ENCODE peak calls at places on chromosome 1, in four cellular contexts. J is keratinocyte, K is K562, M is endothelial cell of umbilical vein. R is an unnamed sample. For H3K9me1, the result is how much of the 10 kb centered on the place peaks cover.

GRCh38 chr1:47664356-47664755 is 226.5 kb downstream of the FOXD2 start:
- DNase-seq in J (no peak), M (no peak), K (no peak), R (no peak)

GRCh38 chr1:10668241-10668761 is 128.1 kb downstream of the CASZ1 start:
- DNase-seq in K (no peak), J (no peak), M (peak), R (no peak)

GRCh38 chr1:246497331-246497915 is 9.7 kb downstream of the SMYD3 start:
- DNase-seq in M (peak), J (peak), K (peak), R (peak)

GRCh38 chr1:109979489-109980091 is 5.0 kb upstream of the AHCYL1 start:
- DNase-seq in J (no peak), M (peak), K (peak), R (peak)

GRCh38 chr1:206430031-206430983 is 40.0 kb upstream of the IKBKE start:
- DNase-seq in J (no peak), K (no peak), M (peak), R (peak)

GRCh38 chr1:55127827-55128343 is 87.3 kb downstream of the USP24 start:
- DNase-seq in M (peak), K (no peak), J (no peak), R (peak)

GRCh38 chr1:185560760-185561159 is 173.4 kb upstream of the HMCN1 start:
- DNase-seq in J (no peak), M (no peak), K (no peak), R (no peak)

GRCh38 chr1:153518562-153518961 is 17.2 kb downstream of the S100A6 start:
- DNase-seq in J (no peak), M (peak), K (no peak), R (no peak)

GRCh38 chr1:174572771-174573170 is 125.0 kb downstream of the GPR52 start:
- DNase-seq in M (no peak), J (no peak), K (no peak), R (no peak)

GRCh38 chr1:31010081-31010989 is 55.2 kb downstream of the PUM1 start:
- DNase-seq in K (no peak), M (no peak), J (no peak), R (peak)

GRCh38 chr1:225835752-225836151 is 25.8 kb downstream of the EPHX1 start:
- DNase-seq in J (no peak), M (no peak), K (no peak), R (peak)

GRCh38 chr1:86852737-86853408 is 61.1 kb downstream of the SELENOF start:
- DNase-seq in M (no peak), K (no peak), J (no peak), R (no peak)

GRCh38 chr1:59322394-59323179 is 25.7 kb downstream of the FGGY start:
- DNase-seq in K (no peak), J (no peak), M (no peak), R (no peak)

GRCh38 chr1:37999434-38000232 is 5.7 kb downstream of the FHL3 start:
- DNase-seq in K (peak), M (peak), J (no peak), R (peak)

GRCh38 chr1:75529488-75529887 is 81.4 kb downstream of the SLC44A5 start:
- DNase-seq in K (no peak), M (peak), J (no peak), R (no peak)

GRCh38 chr1:190338829-190339228 is 138.8 kb downstream of the BRINP3 start:
- DNase-seq in K (no peak), J (no peak), M (no peak), R (no peak)

GRCh38 chr1:180994262-180994661 is 28.4 kb downstream of the STX6 start:
- DNase-seq in J (no peak), M (no peak), K (no peak), R (peak)

GRCh38 chr1:97488505-97488904 is 432.3 kb downstream of the DPYD start:
- DNase-seq in J (peak), M (no peak), K (no peak), R (no peak)

GRCh38 chr1:43414634-43415223 is 25.0 kb downstream of the SZT2 start:
- DNase-seq in M (peak), J (no peak), K (peak), R (peak)

GRCh38 chr1:152398812-152399698 is 15.0 kb downstream of the CRNN start:
- DNase-seq in M (no peak), J (no peak), K (peak), R (no peak)

GRCh38 chr1:227805606-227806197 is 9.8 kb upstream of the PRSS38 start:
- DNase-seq in K (no peak), M (no peak), J (peak), R (peak)

GRCh38 chr1:42176902-42177519 is 12.5 kb upstream of the GUCA2A start:
- DNase-seq in K (peak), M (peak), J (no peak), R (peak)

GRCh38 chr1:201171063-201172036 is 17.1 kb upstream of the TMEM9 start:
- DNase-seq in K (peak), M (peak), J (no peak), R (peak)

GRCh38 chr1:150576794-150577556 is 2.4 kb downstream of the MCL1 start:
- DNase-seq in J (no peak), M (no peak), K (no peak), R (peak)

GRCh38 chr1:240194120-240194519 is 102.4 kb downstream of the FMN2 start:
- DNase-seq in K (no peak), J (no peak), M (no peak), R (peak)

GRCh38 chr1:25629836-25630235 is 13.2 kb downstream of the MAN1C1 start:
- DNase-seq in M (no peak), K (no peak), J (no peak), R (peak)

GRCh38 chr1:210746024-210746423 is 387.9 kb downstream of the KCNH1 start:
- DNase-seq in J (no peak), M (no peak), K (no peak), R (no peak)

GRCh38 chr1:210750468-210750867 is 383.5 kb downstream of the KCNH1 start:
- DNase-seq in M (no peak), K (no peak), J (no peak), R (no peak)

GRCh38 chr1:210748796-210749195 is 385.2 kb downstream of the KCNH1 start:
- DNase-seq in M (no peak), J (no peak), K (no peak), R (no peak)

GRCh38 chr1:210747112-210747511 is 386.8 kb downstream of the KCNH1 start:
- DNase-seq in M (no peak), J (no peak), K (no peak), R (no peak)

GRCh38 chr1:210747890-210748289 is 386.1 kb downstream of the KCNH1 start:
- DNase-seq in J (no peak), M (no peak), K (no peak), R (no peak)
- H3K9me1 ChIP-seq in J (under half), M (under half), K (under half), R (under half)

GRCh38 chr1:154639876-154640275 is 31.9 kb upstream of the ADAR start:
- DNase-seq in J (no peak), M (no peak), K (no peak), R (no peak)

GRCh38 chr1:154629160-154630073 is 21.4 kb upstream of the ADAR start:
- DNase-seq in K (peak), M (no peak), J (no peak), R (peak)

DNA sequence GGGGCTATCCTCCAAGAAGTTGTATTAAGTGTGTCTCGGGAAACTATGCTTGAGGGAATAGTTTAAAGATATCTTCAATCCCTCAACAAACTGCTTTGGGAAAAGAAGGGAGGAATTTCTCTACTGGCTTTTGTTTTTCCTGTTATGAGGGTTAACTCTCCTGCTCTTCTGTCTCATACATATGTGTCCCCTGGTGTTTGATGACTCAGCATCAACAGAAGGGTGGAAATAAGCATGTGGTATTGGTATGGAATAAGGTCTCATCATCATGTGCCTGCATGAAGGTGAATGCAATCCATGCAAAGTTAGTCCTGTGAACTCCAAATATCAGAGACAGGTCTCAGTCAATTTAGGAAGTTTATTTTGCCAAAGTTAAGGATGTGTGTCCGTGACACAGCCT is 27.2 kb upstream of the ADAR start:
- DNase-seq in M (no peak), J (no peak), K (no peak), R (no peak)
- H3K9me1 ChIP-seq in M (under half), J (under half), K (under half), R (under half)

GRCh38 chr1:168865850-168866620 is 137.0 kb upstream of the DPT start:
- DNase-seq in K (no peak), M (no peak), J (no peak), R (no peak)

GRCh38 chr1:168867941-168868634 is 139.1 kb upstream of the DPT start:
- DNase-seq in J (no peak), M (no peak), K (no peak), R (no peak)

GRCh38 chr1:168861421-168862023 is 132.5 kb upstream of the DPT start:
- DNase-seq in M (no peak), J (no peak), K (no peak), R (no peak)

GRCh38 chr1:168864266-168864665 is 135.3 kb upstream of the DPT start:
- DNase-seq in J (no peak), K (no peak), M (no peak), R (no peak)

GRCh38 chr1:168863647-168864234 is 134.7 kb upstream of the DPT start:
- DNase-seq in K (no peak), M (no peak), J (no peak), R (no peak)
- H3K9me1 ChIP-seq in K (under half), M (under half), J (under half), R (under half)

GRCh38 chr1:172484252-172484651 is 40.4 kb upstream of the PIGC start:
- DNase-seq in J (no peak), K (no peak), M (no peak), R (no peak)

GRCh38 chr1:172486805-172487454 is 43.1 kb upstream of the PIGC start:
- DNase-seq in K (peak), M (no peak), J (no peak), R (no peak)

GRCh38 chr1:172483448-172483847 is 39.6 kb upstream of the PIGC start:
- DNase-seq in M (no peak), K (no peak), J (no peak), R (no peak)

GRCh38 chr1:172487550-172487949 is 43.7 kb upstream of the PIGC start:
- DNase-seq in M (no peak), K (no peak), J (no peak), R (no peak)

GRCh38 chr1:172485626-172486025 is 41.8 kb upstream of the PIGC start:
- DNase-seq in M (no peak), K (no peak), J (no peak), R (no peak)
- H3K9me1 ChIP-seq in M (under half), K (under half), J (under half), R (under half)

GRCh38 chr1:183124259-183124658 is 61.8 kb upstream of the LAMC2 start:
- DNase-seq in M (peak), J (no peak), K (no peak), R (no peak)
- H3K9me1 ChIP-seq in M (under half), J (under half), K (under half), R (under half)